ENCODE peak calls at places on chromosomes 16 and 17, in four cellular contexts. X is GM06990, F is fibroblast of pulmonary artery, S is right cardiac atrium. Q is an unnamed sample.

GRCh38 chr17:80761421-80761871 is 216.8 kb downstream of the RPTOR start:
- DNase-seq in S (no peak), X (no peak), F (peak; percentile 69), Q (peak; percentile 82)

GRCh38 chr17:73609688-73610210 is 34.5 kb downstream of the SDK2 start:
- DNase-seq in S (peak; percentile 19), F (no peak), X (no peak), Q (no peak)

GRCh38 chr17:50663812-50664374 is 29.2 kb downstream of the ABCC3 start:
- DNase-seq in F (no peak), X (no peak), S (peak; percentile 38), Q (no peak)

GRCh38 chr17:58229881-58230280 is 8.5 kb upstream of the LPO start:
- DNase-seq in F (no peak), S (no peak), X (no peak), Q (no peak)

GRCh38 chr16:69089091-69089912 is 16.2 kb upstream of the HAS3 start:
- DNase-seq in S (no peak), X (no peak), F (no peak), Q (peak; percentile 41)

GRCh38 chr17:38326996-38327792 is 16.6 kb downstream of the GPR179 start:
- DNase-seq in S (peak; percentile 65), X (no peak), F (peak; percentile 15), Q (peak; percentile 11)

GRCh38 chr17:1967092-1967662 is 58.0 kb downstream of the RTN4RL1 start:
- DNase-seq in S (no peak), X (no peak), F (no peak), Q (no peak)

GRCh38 chr17:39652635-39653315 is 12.4 kb upstream of the TCAP start:
- DNase-seq in S (no peak), F (peak; percentile 15), X (no peak), Q (no peak)

GRCh38 chr17:82876602-82877391 is 37.0 kb upstream of the ZNF750 start:
- DNase-seq in F (peak; percentile 72), S (peak; percentile 92), X (no peak), Q (peak; percentile 88)

GRCh38 chr16:54934536-54935410 is 4.1 kb downstream of the IRX5 start:
- DNase-seq in F (no peak), X (no peak), S (peak; percentile 39), Q (no peak)

DNA sequence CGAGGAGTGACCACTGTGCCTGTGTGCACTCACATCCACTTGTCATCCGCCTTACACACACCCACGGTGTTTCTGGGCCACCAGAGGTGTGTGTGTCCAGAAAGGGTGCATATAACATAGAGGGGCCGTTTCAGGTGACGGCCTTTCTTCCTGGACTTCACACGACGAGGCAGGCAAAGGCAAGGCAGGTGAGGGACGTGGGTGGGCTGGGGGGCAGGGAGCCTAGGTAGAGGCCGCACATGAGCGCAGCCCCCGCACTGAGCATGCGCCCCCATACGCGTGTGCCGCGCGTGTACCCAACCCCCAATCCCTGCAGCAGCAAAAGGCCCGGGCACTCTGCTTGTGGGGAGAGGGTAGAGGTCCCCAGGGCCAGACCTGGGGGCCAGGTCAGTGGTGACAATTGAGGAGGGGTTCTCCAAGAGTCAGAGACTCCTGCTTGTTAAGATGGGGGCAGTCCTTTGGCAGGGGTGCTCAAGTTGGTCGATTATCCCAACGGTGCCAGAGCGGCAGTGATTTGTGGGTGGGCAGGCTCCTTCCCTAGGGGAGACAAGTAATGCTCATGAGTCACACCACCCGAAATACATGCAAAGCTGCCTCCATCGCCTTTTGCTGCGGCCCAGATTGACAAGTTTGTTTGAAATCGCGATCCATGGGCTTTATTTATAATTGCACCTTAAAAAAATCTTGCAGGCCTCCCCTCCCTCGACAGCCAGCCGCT is 972 bp upstream of the GIT1 start:
- DNase-seq in X (peak; percentile 72), F (peak; percentile 36), S (peak; percentile 65), Q (peak; percentile 48)
- H3K4me3 ChIP-seq in X (peak overlapping the region; percentile 70), F (peak overlapping the region; percentile 46), S (peak overlapping the region; percentile 89), Q (peak overlapping the region; percentile 44)

GRCh38 chr17:70171159-70171558 is 1.8 kb downstream of the KCNJ2 start:
- DNase-seq in S (no peak), X (no peak), F (no peak), Q (no peak)

GRCh38 chr17:70173646-70174045 is 4.3 kb downstream of the KCNJ2 start:
- DNase-seq in X (no peak), S (no peak), F (no peak), Q (no peak)

GRCh38 chr17:70169707-70170597 is 620 bp downstream of the KCNJ2 start:
- DNase-seq in S (no peak), F (peak; percentile 31), X (no peak), Q (peak; percentile 74)

GRCh38 chr17:70172921-70173320 is 3.6 kb downstream of the KCNJ2 start:
- DNase-seq in F (peak; percentile 6), S (no peak), X (no peak), Q (peak; percentile 62)

GRCh38 chr17:70172449-70172848 is 3.1 kb downstream of the KCNJ2 start:
- DNase-seq in X (no peak), F (no peak), S (no peak), Q (peak; percentile 27)
- H3K4me3 ChIP-seq in X (no peak overlapping the region), F (no peak overlapping the region), S (no peak overlapping the region), Q (no peak overlapping the region)

GRCh38 chr16:1156983-1157638 is 4.2 kb downstream of the CACNA1H start:
- DNase-seq in X (no peak), F (no peak), S (peak; percentile 75), Q (no peak)
- H3K4me3 ChIP-seq in X (no peak overlapping the region), F (no peak overlapping the region), S (no peak overlapping the region), Q (no peak overlapping the region)

GRCh38 chr16:2963074-2963610 is 933 bp upstream of the KREMEN2 start:
- DNase-seq in X (peak; percentile 73), F (no peak), S (peak; percentile 64), Q (no peak)

GRCh38 chr16:2962334-2963073 is 1.6 kb upstream of the KREMEN2 start:
- DNase-seq in S (peak; percentile 40), F (no peak), X (no peak), Q (no peak)

GRCh38 chr16:2966043-2966802 is 2.1 kb downstream of the KREMEN2 start:
- DNase-seq in X (peak; percentile 33), S (peak; percentile 44), F (no peak), Q (no peak)

GRCh38 chr16:2964416-2965223 is 545 bp downstream of the KREMEN2 start:
- DNase-seq in F (no peak), X (peak; percentile 88), S (peak; percentile 60), Q (no peak)

GRCh38 chr16:2963611-2964415 is at the start of gene KREMEN2:
- DNase-seq in S (peak; percentile 66), F (no peak), X (peak; percentile 79), Q (peak; percentile 24)
- H3K4me3 ChIP-seq in S (peak within 1 kb of the TSS; percentile 22), F (no peak within 1 kb of the TSS), X (peak within 1 kb of the TSS; percentile 62), Q (peak within 1 kb of the TSS; percentile 8)

DNA sequence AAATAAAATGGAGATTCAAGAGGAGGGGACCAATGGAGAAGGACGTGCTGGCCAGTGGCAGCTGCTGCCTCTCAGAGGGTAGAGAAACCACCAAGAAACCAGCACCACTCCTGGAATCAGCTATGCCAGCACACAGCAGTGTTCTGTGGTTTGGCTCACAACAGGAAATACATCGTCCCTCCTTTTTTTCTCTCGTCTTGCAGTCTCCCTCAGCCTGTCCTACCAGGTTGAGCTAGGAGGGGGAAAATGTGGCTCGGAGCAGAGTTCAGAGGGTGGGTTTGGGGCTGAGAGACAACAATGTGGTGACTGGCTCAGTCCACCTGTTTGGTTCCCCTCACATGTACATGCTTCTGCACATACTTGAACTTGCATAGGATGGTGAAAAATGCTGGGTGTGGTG is 19.9 kb upstream of the SLC16A5 start:
- DNase-seq in S (no peak), X (no peak), F (no peak), Q (no peak)
- H3K4me3 ChIP-seq in S (no peak overlapping the region), X (no peak overlapping the region), F (no peak overlapping the region), Q (no peak overlapping the region)

GRCh38 chr17:44272954-44273353 is 5.0 kb upstream of the SLC4A1 start:
- DNase-seq in S (no peak), F (no peak), X (no peak), Q (no peak)
- H3K4me3 ChIP-seq in S (no peak overlapping the region), F (no peak overlapping the region), X (no peak overlapping the region), Q (no peak overlapping the region)

Q was measured in choroid plexus epithelial cell.